ENCODE peak calls at places on chromosomes 6 and 20, in ten cellular contexts. V, X, G, A, L, S, C, E, K and D are unnamed samples. For H3K4me1 and H3K27me3, the result is how much of the 10 kb centered on the place peaks cover.

GRCh38 chr6:51352506-51353029 is 533.9 kb downstream of the TFAP2B start:
- DNase-seq in X (no peak), E (no peak), L (no peak), S (no peak), V (no peak), C (no peak), K (no peak), A (no peak), G (no peak), D (no peak)

GRCh38 chr6:84685983-84686584 is 78.3 kb downstream of the TBX18 start:
- DNase-seq in L (no peak), K (no peak), X (no peak), E (peak), S (peak), A (no peak), C (peak), V (no peak), G (no peak), D (no peak)

GRCh38 chr6:17429381-17430061 is 36.1 kb downstream of the CAP2 start:
- DNase-seq in V (no peak), A (no peak), L (peak), E (no peak), C (peak), X (no peak), S (no peak), K (no peak), G (no peak), D (peak)

GRCh38 chr6:35496036-35496850 is 636 bp downstream of the TEAD3 start:
- DNase-seq in X (no peak), G (peak), K (no peak), C (peak), A (no peak), S (peak), V (peak), L (peak), E (no peak), D (peak)

GRCh38 chr6:144013486-144013909 is 5.4 kb upstream of the PLAGL1 start:
- DNase-seq in C (peak), V (peak), S (peak), K (peak), A (peak), G (peak), E (peak), X (peak), L (peak), D (peak)

GRCh38 chr6:112802154-112802553 is 455.0 kb downstream of the RFPL4B start:
- DNase-seq in L (no peak), X (no peak), K (no peak), G (peak), S (peak), A (peak), V (no peak), C (no peak), E (peak), D (peak)

GRCh38 chr6:157513004-157513603 is 132.1 kb downstream of the ZDHHC14 start:
- DNase-seq in G (peak), C (no peak), L (no peak), S (no peak), X (no peak), V (no peak), A (peak), K (no peak), E (no peak), D (no peak)

GRCh38 chr20:52524865-52525264 is 333.3 kb upstream of the ZFP64 start:
- DNase-seq in L (no peak), V (no peak), E (no peak), C (no peak), S (no peak), A (no peak), K (no peak), X (no peak), G (no peak), D (no peak)

GRCh38 chr6:89596056-89596455 is 42.5 kb downstream of the LYRM2 start:
- DNase-seq in K (peak), G (no peak), A (no peak), V (no peak), X (no peak), L (no peak), C (no peak), E (no peak), S (no peak), D (no peak)

GRCh38 chr6:163731215-163732013 is 316.9 kb downstream of the QKI start:
- DNase-seq in V (no peak), G (no peak), C (no peak), K (no peak), X (no peak), S (no peak), E (no peak), A (no peak), L (no peak), D (no peak)

GRCh38 chr6:70819715-70820114 is 137.1 kb downstream of the B3GAT2 start:
- DNase-seq in C (no peak), K (no peak), L (no peak), A (no peak), X (no peak), E (peak), G (no peak), S (no peak), V (no peak), D (peak)

GRCh38 chr6:20441921-20442320 is 40.2 kb downstream of the E2F3 start:
- DNase-seq in C (no peak), K (no peak), E (no peak), L (no peak), S (no peak), V (no peak), X (no peak), A (no peak), G (no peak), D (no peak)

GRCh38 chr6:37058084-37058586 is 52.7 kb downstream of the FGD2 start:
- DNase-seq in S (peak), C (no peak), L (no peak), E (peak), K (no peak), V (no peak), A (no peak), X (no peak), G (no peak), D (peak)

GRCh38 chr6:35473075-35473848 is 5.1 kb downstream of the RPL10A start:
- DNase-seq in G (no peak), L (no peak), K (no peak), S (no peak), C (no peak), X (no peak), V (no peak), A (no peak), E (no peak), D (no peak)

GRCh38 chr6:108207013-108207412 is 41.2 kb downstream of the NR2E1 start:
- DNase-seq in G (no peak), L (no peak), X (no peak), A (no peak), S (no peak), C (no peak), E (no peak), K (no peak), V (no peak), D (no peak)

GRCh38 chr20:32527447-32528055 is 57.6 kb downstream of the NOL4L start:
- DNase-seq in A (no peak), E (no peak), X (no peak), V (no peak), K (no peak), G (no peak), C (no peak), S (no peak), L (no peak), D (peak)

GRCh38 chr20:32527052-32527446 is 58.1 kb downstream of the NOL4L start:
- DNase-seq in S (no peak), A (no peak), L (no peak), K (no peak), V (no peak), E (no peak), C (no peak), X (no peak), G (no peak), D (no peak)

GRCh38 chr20:32526561-32526960 is 58.6 kb downstream of the NOL4L start:
- DNase-seq in V (no peak), S (no peak), G (no peak), C (no peak), X (no peak), A (no peak), K (no peak), E (no peak), L (no peak), D (no peak)

GRCh38 chr20:32524871-32525501 is 60.1 kb downstream of the NOL4L start:
- DNase-seq in C (peak), K (no peak), S (no peak), E (no peak), L (peak), G (no peak), A (peak), X (peak), V (no peak), D (no peak)

DNA sequence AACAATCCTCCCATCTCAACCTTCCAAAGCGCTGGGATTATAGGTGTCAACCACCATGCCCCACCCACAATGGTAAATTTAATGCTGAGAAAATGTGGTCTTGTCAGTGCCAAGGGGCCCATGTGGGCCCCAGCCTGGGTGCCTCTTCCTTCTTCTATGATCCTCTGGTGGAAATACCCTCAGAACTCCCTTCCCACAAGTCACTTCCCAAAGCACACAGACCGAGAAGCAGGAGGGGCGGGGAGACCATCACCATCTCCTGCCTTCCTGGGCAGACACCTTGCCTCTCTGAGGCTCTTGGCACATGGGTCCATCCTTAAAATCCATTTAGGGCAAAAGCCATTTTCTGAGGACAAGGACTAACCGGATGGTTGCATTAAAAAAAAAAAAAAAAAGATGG is 59.0 kb downstream of the NOL4L start:
- DNase-seq in C (no peak), A (no peak), E (no peak), X (no peak), S (no peak), G (no peak), L (no peak), K (no peak), V (no peak), D (no peak)
- H3K4me1 ChIP-seq in C (under half), A (under half), E (under half), X (under half), S (under half), G (under half), L (under half), K (half or more), V (under half), D (under half)

GRCh38 chr6:159271257-159271656 is 102.1 kb downstream of the FNDC1 start:
- DNase-seq in E (no peak), S (no peak), V (no peak), K (no peak), C (no peak), X (no peak), L (no peak), G (no peak), A (no peak), D (no peak)
- H3K27me3 ChIP-seq in E (under half), S (under half), V (under half), K (under half), C (under half), X (under half), L (under half), G (under half), A (under half), D (under half)

DNA sequence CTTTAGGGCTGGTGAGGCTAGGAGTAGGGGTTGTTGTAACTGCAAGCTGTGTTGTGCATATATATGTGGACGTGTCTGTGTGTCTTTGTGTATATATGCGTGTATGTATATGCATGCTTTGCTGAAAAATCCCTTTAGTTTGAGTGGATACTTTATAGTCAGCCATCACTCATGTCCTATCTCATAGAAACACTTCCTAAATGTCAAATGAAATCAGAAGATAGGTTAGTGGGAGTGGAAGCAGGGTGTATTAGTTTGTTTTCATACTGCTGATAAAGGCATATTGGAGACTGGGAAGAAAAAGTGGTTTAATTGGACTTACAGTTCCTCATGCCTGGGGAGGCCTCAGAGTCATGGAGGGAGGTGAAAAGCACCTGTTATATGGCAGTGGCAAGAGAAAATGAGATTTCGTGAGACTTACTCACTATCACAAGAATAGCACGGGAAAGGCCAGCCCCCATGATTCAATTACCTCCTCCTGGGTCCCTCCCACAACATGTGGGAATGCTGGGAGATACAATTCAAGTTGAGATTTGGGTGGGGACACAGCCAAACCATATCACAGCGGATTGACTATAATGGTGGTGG is 131.1 kb downstream of the JARID2 start:
- DNase-seq in V (no peak), S (no peak), L (no peak), G (no peak), C (no peak), E (no peak), A (no peak), K (no peak), X (no peak), D (no peak)
- H3K4me1 ChIP-seq in V (under half), S (under half), L (under half), G (under half), C (under half), E (under half), A (under half), K (under half), X (under half), D (under half)

DNA sequence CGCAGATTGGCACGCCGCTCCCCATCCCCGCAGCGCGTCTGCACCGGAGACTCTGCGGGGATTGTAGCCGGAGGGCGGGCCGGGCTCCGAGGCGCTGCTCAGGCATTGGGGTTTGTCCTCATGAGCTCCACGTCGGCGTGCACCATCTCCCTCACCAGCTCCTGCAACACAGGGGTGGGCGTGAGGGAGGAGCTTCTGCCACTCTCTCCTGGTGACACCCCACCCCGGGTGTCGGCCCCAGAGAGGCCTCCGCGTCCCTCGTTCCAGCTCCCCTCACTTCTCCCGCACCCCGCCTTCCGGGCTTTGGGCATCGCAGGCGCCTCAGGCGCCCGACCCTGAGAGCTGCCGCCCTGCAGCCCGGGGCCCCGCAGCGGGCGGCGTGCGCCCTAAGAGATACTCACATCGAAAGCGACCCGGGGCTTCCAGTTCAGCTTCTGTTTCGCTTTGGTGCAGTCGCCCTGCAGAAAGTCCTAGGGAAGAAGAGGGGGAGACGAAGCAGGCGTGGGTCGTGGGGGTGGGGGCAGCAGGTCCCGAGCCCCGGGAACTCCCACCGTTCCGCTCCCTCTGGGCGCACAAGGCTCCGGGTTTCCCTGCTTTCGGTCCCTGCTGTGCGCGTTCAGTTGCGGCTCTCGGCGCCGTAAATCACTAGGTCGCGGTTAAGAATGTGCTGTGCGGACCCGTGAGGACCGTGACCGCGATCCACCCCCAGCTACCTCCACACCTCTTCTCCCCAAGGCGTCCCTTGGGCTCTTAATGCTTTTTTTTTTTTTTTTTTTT is 14.5 kb downstream of the FOXC1 start:
- DNase-seq in X (no peak), K (no peak), E (no peak), C (no peak), L (no peak), S (no peak), V (no peak), G (peak), A (peak), D (no peak)
- H3K27me3 ChIP-seq in X (under half), K (under half), E (under half), C (under half), L (under half), S (under half), V (half or more), G (half or more), A (under half), D (under half)

GRCh38 chr6:136784910-136785746 is 7.1 kb downstream of the MAP3K5 start:
- DNase-seq in E (no peak), X (peak), L (peak), C (peak), K (peak), S (no peak), G (no peak), A (peak), V (no peak), D (no peak)
- H3K4me1 ChIP-seq in E (under half), X (under half), L (under half), C (under half), K (half or more), S (under half), G (under half), A (under half), V (under half), D (under half)

GRCh38 chr20:63344151-63344470 is 17.0 kb downstream of the CHRNA4 start:
- DNase-seq in X (no peak), V (no peak), L (no peak), C (no peak), A (no peak), S (no peak), G (no peak), K (no peak), E (no peak), D (no peak)
- H3K27me3 ChIP-seq in X (under half), V (under half), L (under half), C (under half), A (under half), S (half or more), G (under half), K (under half), E (under half), D (under half)

DNA sequence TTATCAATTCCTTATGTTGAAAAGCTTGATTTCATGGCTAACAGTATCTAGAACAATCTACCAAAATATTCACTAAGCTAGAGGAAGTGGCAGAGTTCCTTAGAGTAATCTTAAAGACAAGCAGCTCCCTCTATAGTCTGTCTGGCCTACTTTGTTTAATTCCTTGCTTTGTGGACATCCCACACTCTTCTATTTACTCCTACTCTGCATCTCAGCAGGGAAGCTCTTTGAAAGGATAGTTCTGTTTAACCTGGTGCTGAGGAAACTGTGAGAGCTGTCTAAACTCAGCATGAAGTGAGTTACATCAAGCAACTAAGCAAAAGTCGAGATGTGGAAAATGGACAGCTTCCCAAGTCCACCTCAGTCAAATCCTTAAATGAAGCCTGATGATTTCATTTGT is 4.3 kb downstream of the REV3L start:
- DNase-seq in L (no peak), A (peak), K (peak), V (no peak), E (peak), C (peak), S (peak), G (peak), X (no peak), D (peak)
- H3K4me1 ChIP-seq in L (under half), A (under half), K (under half), V (under half), E (under half), C (under half), S (under half), G (under half), X (under half), D (under half)